ENCODE peak calls at places on chromosomes 3 and 15, in five cellular contexts. One of them, this sample, is unnamed.

GRCh38 chr15:51229907-51230328 is 108.5 kb downstream of the CYP19A1 start:
- DNase-seq in ACHN: peak
- DNase-seq in cardiac muscle cell: peak
- DNase-seq in activated T-helper 1 cell treated with anti-CD3 and anti-CD28 coated beads, Interleukin-2, amount 50 U/mL, for 16 hours: no peak
- DNase-seq in stimulated activated CD4-positive, alpha-beta T cell treated with anti-CD3 and anti-CD28 coated beads, Interleukin-2, amount 100 ng/mL, for 24 hours: no peak
- DNase-seq in this sample: no peak

GRCh38 chr3:161644871-161645636 is 148.4 kb downstream of the OTOL1 start:
- DNase-seq in activated T-helper 1 cell treated with anti-CD3 and anti-CD28 coated beads, Interleukin-2, amount 50 U/mL, for 16 hours: no peak
- DNase-seq in ACHN: no peak
- DNase-seq in cardiac muscle cell: no peak
- DNase-seq in stimulated activated CD4-positive, alpha-beta T cell treated with anti-CD3 and anti-CD28 coated beads, Interleukin-2, amount 100 ng/mL, for 24 hours: no peak
- DNase-seq in this sample: no peak

GRCh38 chr3:120559228-120560061 is 36.7 kb upstream of the NDUFB4 start:
- DNase-seq in activated T-helper 1 cell treated with anti-CD3 and anti-CD28 coated beads, Interleukin-2, amount 50 U/mL, for 16 hours: no peak
- DNase-seq in stimulated activated CD4-positive, alpha-beta T cell treated with anti-CD3 and anti-CD28 coated beads, Interleukin-2, amount 100 ng/mL, for 24 hours: no peak
- DNase-seq in ACHN: peak
- DNase-seq in cardiac muscle cell: peak
- DNase-seq in this sample: no peak

GRCh38 chr15:66724732-66725467 is 22.9 kb downstream of the SMAD6 start:
- DNase-seq in stimulated activated CD4-positive, alpha-beta T cell treated with anti-CD3 and anti-CD28 coated beads, Interleukin-2, amount 100 ng/mL, for 24 hours: no peak
- DNase-seq in activated T-helper 1 cell treated with anti-CD3 and anti-CD28 coated beads, Interleukin-2, amount 50 U/mL, for 16 hours: no peak
- DNase-seq in ACHN: no peak
- DNase-seq in cardiac muscle cell: no peak
- DNase-seq in this sample: no peak

GRCh38 chr3:176906046-176906905 is 291.0 kb downstream of the TBL1XR1 start:
- DNase-seq in activated T-helper 1 cell treated with anti-CD3 and anti-CD28 coated beads, Interleukin-2, amount 50 U/mL, for 16 hours: no peak
- DNase-seq in cardiac muscle cell: peak
- DNase-seq in stimulated activated CD4-positive, alpha-beta T cell treated with anti-CD3 and anti-CD28 coated beads, Interleukin-2, amount 100 ng/mL, for 24 hours: no peak
- DNase-seq in ACHN: no peak
- DNase-seq in this sample: no peak

GRCh38 chr3:128073185-128073725 is 21.0 kb downstream of the SEC61A1 start:
- DNase-seq in ACHN: no peak
- DNase-seq in cardiac muscle cell: no peak
- DNase-seq in stimulated activated CD4-positive, alpha-beta T cell treated with anti-CD3 and anti-CD28 coated beads, Interleukin-2, amount 100 ng/mL, for 24 hours: no peak
- DNase-seq in activated T-helper 1 cell treated with anti-CD3 and anti-CD28 coated beads, Interleukin-2, amount 50 U/mL, for 16 hours: no peak
- DNase-seq in this sample: no peak

GRCh38 chr3:12681586-12682371 is 17.9 kb upstream of the RAF1 start:
- DNase-seq in cardiac muscle cell: peak
- DNase-seq in activated T-helper 1 cell treated with anti-CD3 and anti-CD28 coated beads, Interleukin-2, amount 50 U/mL, for 16 hours: no peak
- DNase-seq in ACHN: no peak
- DNase-seq in stimulated activated CD4-positive, alpha-beta T cell treated with anti-CD3 and anti-CD28 coated beads, Interleukin-2, amount 100 ng/mL, for 24 hours: no peak
- DNase-seq in this sample: no peak

GRCh38 chr3:124688580-124689454 is 41.4 kb upstream of the UMPS start:
- DNase-seq in cardiac muscle cell: peak
- DNase-seq in activated T-helper 1 cell treated with anti-CD3 and anti-CD28 coated beads, Interleukin-2, amount 50 U/mL, for 16 hours: peak
- DNase-seq in stimulated activated CD4-positive, alpha-beta T cell treated with anti-CD3 and anti-CD28 coated beads, Interleukin-2, amount 100 ng/mL, for 24 hours: peak
- DNase-seq in ACHN: peak
- DNase-seq in this sample: peak

GRCh38 chr3:16837602-16838001 is 47.2 kb upstream of the PLCL2 start:
- DNase-seq in activated T-helper 1 cell treated with anti-CD3 and anti-CD28 coated beads, Interleukin-2, amount 50 U/mL, for 16 hours: no peak
- DNase-seq in ACHN: no peak
- DNase-seq in stimulated activated CD4-positive, alpha-beta T cell treated with anti-CD3 and anti-CD28 coated beads, Interleukin-2, amount 100 ng/mL, for 24 hours: no peak
- DNase-seq in cardiac muscle cell: no peak
- DNase-seq in this sample: no peak

GRCh38 chr3:36114353-36114752 is 266.0 kb upstream of the STAC start:
- DNase-seq in activated T-helper 1 cell treated with anti-CD3 and anti-CD28 coated beads, Interleukin-2, amount 50 U/mL, for 16 hours: no peak
- DNase-seq in stimulated activated CD4-positive, alpha-beta T cell treated with anti-CD3 and anti-CD28 coated beads, Interleukin-2, amount 100 ng/mL, for 24 hours: no peak
- DNase-seq in ACHN: no peak
- DNase-seq in cardiac muscle cell: no peak
- DNase-seq in this sample: no peak

GRCh38 chr3:142801746-142802145 is 77.9 kb downstream of the TRPC1 start:
- DNase-seq in ACHN: no peak
- DNase-seq in cardiac muscle cell: no peak
- DNase-seq in stimulated activated CD4-positive, alpha-beta T cell treated with anti-CD3 and anti-CD28 coated beads, Interleukin-2, amount 100 ng/mL, for 24 hours: no peak
- DNase-seq in activated T-helper 1 cell treated with anti-CD3 and anti-CD28 coated beads, Interleukin-2, amount 50 U/mL, for 16 hours: no peak
- DNase-seq in this sample: no peak

GRCh38 chr15:89647191-89647851 is 7.9 kb downstream of the KIF7 start:
- DNase-seq in ACHN: peak
- DNase-seq in stimulated activated CD4-positive, alpha-beta T cell treated with anti-CD3 and anti-CD28 coated beads, Interleukin-2, amount 100 ng/mL, for 24 hours: peak
- DNase-seq in activated T-helper 1 cell treated with anti-CD3 and anti-CD28 coated beads, Interleukin-2, amount 50 U/mL, for 16 hours: peak
- DNase-seq in cardiac muscle cell: peak
- DNase-seq in this sample: peak

GRCh38 chr3:131348911-131349310 is 32.7 kb upstream of the NUDT16 start:
- DNase-seq in cardiac muscle cell: no peak
- DNase-seq in stimulated activated CD4-positive, alpha-beta T cell treated with anti-CD3 and anti-CD28 coated beads, Interleukin-2, amount 100 ng/mL, for 24 hours: no peak
- DNase-seq in ACHN: no peak
- DNase-seq in activated T-helper 1 cell treated with anti-CD3 and anti-CD28 coated beads, Interleukin-2, amount 50 U/mL, for 16 hours: no peak
- DNase-seq in this sample: no peak

GRCh38 chr15:28897861-28898608 is 12.3 kb downstream of the APBA2 start:
- DNase-seq in activated T-helper 1 cell treated with anti-CD3 and anti-CD28 coated beads, Interleukin-2, amount 50 U/mL, for 16 hours: no peak
- DNase-seq in cardiac muscle cell: no peak
- DNase-seq in stimulated activated CD4-positive, alpha-beta T cell treated with anti-CD3 and anti-CD28 coated beads, Interleukin-2, amount 100 ng/mL, for 24 hours: no peak
- DNase-seq in ACHN: no peak
- DNase-seq in this sample: no peak

GRCh38 chr15:59237119-59237853 is 30.6 kb downstream of the LDHAL6B start:
- DNase-seq in stimulated activated CD4-positive, alpha-beta T cell treated with anti-CD3 and anti-CD28 coated beads, Interleukin-2, amount 100 ng/mL, for 24 hours: no peak
- DNase-seq in ACHN: no peak
- DNase-seq in cardiac muscle cell: no peak
- DNase-seq in activated T-helper 1 cell treated with anti-CD3 and anti-CD28 coated beads, Interleukin-2, amount 50 U/mL, for 16 hours: no peak
- DNase-seq in this sample: no peak

GRCh38 chr3:22491326-22491725 is 711.8 kb upstream of the UBE2E2 start:
- DNase-seq in activated T-helper 1 cell treated with anti-CD3 and anti-CD28 coated beads, Interleukin-2, amount 50 U/mL, for 16 hours: no peak
- DNase-seq in ACHN: no peak
- DNase-seq in stimulated activated CD4-positive, alpha-beta T cell treated with anti-CD3 and anti-CD28 coated beads, Interleukin-2, amount 100 ng/mL, for 24 hours: no peak
- DNase-seq in cardiac muscle cell: no peak
- DNase-seq in this sample: no peak

This sample was measured in activated CD8-positive, alpha-beta memory T cell treated with anti-CD3 and anti-CD28 coated beads, Interleukin-2, amount 50 U/mL, for 4 hours.